ENCODE peak calls at places on chromosomes 1 and 21, in ten cellular contexts. C is PC-3; E is suprapubic skin; N is Peyer's patch; J is AG04450; B is tibial artery; V is A549; U is CD8-positive, alpha-beta T cell; I is stomach; O is thoracic aorta. R is an unnamed sample.

GRCh38 chr1:24441996-24442668 is 26.5 kb downstream of the NIPAL3 start:
- DNase-seq in C (no peak), E (no peak), N (no peak), J (no peak), B (no peak), V (no peak), U (no peak), I (no peak), O (no peak), R (no peak)

GRCh38 chr1:58157281-58157680 is 389.2 kb downstream of the OMA1 start:
- DNase-seq in C (no peak), E (no peak), N (no peak), J (no peak), B (no peak), V (no peak), U (no peak), I (no peak), O (no peak), R (no peak)

GRCh38 chr1:113904292-113904673 is 316 bp downstream of the AP4B1 start:
- DNase-seq in C (no peak), E (no peak), N (no peak), J (no peak), B (no peak), V (no peak), U (no peak), I (no peak), O (no peak), R (no peak)

GRCh38 chr1:42940851-42941639 is 17.6 kb downstream of the SLC2A1 start:
- DNase-seq in C (peak; percentile 99), E (no peak), N (no peak), J (peak; percentile 85), B (peak; percentile 53), V (peak; percentile 95), U (no peak), I (no peak), O (peak; percentile 91), R (no peak)

GRCh38 chr1:116284819-116285390 is 88.1 kb upstream of the ATP1A1 start:
- DNase-seq in C (no peak), E (no peak), N (no peak), J (no peak), B (no peak), V (no peak), U (no peak), I (no peak), O (no peak), R (no peak)

GRCh38 chr21:22409571-22409970 is 1411.4 kb downstream of the NCAM2 start:
- DNase-seq in C (no peak), E (no peak), N (no peak), J (no peak), B (no peak), V (no peak), U (no peak), I (no peak), O (no peak), R (no peak)

GRCh38 chr1:245960171-245960570 is 546.9 kb downstream of the SMYD3 start:
- DNase-seq in C (no peak), E (no peak), N (no peak), J (no peak), B (no peak), V (no peak), U (no peak), I (no peak), O (no peak), R (no peak)

GRCh38 chr1:196102826-196103225 is 505.4 kb downstream of the KCNT2 start:
- DNase-seq in C (no peak), E (no peak), N (no peak), J (no peak), B (no peak), V (no peak), U (no peak), I (no peak), O (no peak), R (no peak)

GRCh38 chr1:244992833-244993232 is 128.5 kb upstream of the HNRNPU start:
- DNase-seq in C (no peak), E (no peak), N (no peak), J (no peak), B (no peak), V (no peak), U (no peak), I (no peak), O (no peak), R (no peak)

DNA sequence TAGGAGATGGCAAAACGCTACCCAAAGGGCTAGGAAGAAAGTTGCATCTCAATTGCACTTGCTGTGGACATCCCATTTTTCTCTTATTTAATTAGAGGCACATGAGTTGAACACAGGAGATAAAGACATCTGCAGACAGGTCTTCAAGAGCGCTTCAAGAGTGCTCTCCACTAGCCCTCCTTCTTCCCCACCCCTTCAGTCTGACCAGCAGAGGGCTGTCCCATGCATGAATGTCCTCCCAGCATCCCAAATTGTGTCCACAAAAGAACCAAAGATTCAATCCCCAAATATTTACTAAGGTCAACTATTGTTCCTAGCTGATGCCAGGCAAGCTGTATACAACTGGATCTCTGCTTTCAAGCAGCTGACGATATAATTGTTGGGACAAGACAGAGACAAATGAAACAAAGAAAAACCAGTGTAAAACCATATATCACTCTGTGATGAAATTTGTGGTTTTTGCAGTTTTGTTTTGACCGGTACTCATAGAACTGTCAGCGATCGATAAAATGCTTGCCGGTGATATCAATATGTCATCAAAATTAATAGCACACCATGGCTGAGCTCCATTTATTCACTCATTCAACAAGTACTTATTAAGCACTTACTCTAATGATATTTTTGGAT is 174.2 kb downstream of the TNR start:
- DNase-seq in C (no peak), E (no peak), N (no peak), J (no peak), B (no peak), V (no peak), U (no peak), I (no peak), O (no peak), R (no peak)
- TF ChIP-seq CTCF in C (no peak), E (no peak), N (no peak), J (no peak), B (no peak), V (no peak), U (no peak), I (no peak), O (no peak), R (no peak)

GRCh38 chr1:13703128-13703513 is 3.1 kb downstream of the PRDM2 start:
- DNase-seq in C (no peak), E (no peak), N (no peak), J (no peak), B (no peak), V (no peak), U (no peak), I (no peak), O (no peak), R (no peak)

GRCh38 chr1:13700521-13701273 is 709 bp downstream of the PRDM2 start:
- DNase-seq in C (peak; percentile 11), E (no peak), N (peak; percentile 76), J (no peak), B (peak; percentile 58), V (peak; percentile 4), U (peak; percentile 57), I (peak; percentile 45), O (no peak), R (peak; percentile 81)

GRCh38 chr1:13701274-13701650 is 1.3 kb downstream of the PRDM2 start:
- DNase-seq in C (no peak), E (no peak), N (peak; percentile 41), J (no peak), B (no peak), V (no peak), U (no peak), I (no peak), O (no peak), R (no peak)

GRCh38 chr1:13703558-13704485 is 3.8 kb downstream of the PRDM2 start:
- DNase-seq in C (no peak), E (no peak), N (no peak), J (no peak), B (no peak), V (no peak), U (no peak), I (no peak), O (no peak), R (no peak)

DNA sequence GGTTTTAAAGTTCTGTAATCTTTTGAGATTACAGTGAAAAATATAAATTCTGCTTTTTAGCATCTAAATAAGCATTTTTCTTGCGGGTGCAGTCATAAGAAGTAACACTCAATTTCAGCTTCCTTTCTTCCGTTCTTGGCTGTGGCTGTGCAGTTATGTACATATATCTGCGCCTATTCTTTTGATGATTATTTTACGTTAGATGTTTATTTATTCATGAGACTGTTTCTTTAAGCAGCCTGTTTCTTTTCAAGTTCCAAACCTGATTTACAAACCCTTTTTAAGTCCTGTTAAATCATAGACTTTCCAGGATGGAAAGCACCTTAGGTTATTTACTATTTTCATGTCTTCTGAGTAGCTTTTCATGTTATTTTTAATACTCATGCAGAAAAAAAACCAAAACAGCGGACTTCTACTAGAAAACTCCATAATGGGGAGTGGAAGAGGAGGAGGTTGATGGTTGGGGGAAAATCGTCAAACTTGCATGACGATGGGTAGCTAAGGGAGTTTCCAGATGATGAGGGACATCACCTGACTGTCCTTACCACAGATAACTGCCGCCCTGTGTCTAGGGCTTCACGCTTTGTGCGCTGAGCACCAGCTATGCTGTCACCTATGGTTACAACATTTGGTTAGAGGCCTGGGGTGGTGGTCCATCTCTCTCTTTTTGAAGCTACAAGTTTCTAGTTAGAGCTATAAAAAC is 2.6 kb downstream of the PRDM2 start:
- DNase-seq in C (no peak), E (no peak), N (peak; percentile 82), J (no peak), B (no peak), V (no peak), U (peak; percentile 59), I (no peak), O (no peak), R (no peak)
- H3K4me3 ChIP-seq in C (no peak overlapping the region), E (no peak overlapping the region), N (no peak overlapping the region), J (no peak overlapping the region), B (no peak overlapping the region), V (no peak overlapping the region), U (peak overlapping the region; percentile 9), I (no peak overlapping the region), O (no peak overlapping the region), R (no peak overlapping the region)

DNA sequence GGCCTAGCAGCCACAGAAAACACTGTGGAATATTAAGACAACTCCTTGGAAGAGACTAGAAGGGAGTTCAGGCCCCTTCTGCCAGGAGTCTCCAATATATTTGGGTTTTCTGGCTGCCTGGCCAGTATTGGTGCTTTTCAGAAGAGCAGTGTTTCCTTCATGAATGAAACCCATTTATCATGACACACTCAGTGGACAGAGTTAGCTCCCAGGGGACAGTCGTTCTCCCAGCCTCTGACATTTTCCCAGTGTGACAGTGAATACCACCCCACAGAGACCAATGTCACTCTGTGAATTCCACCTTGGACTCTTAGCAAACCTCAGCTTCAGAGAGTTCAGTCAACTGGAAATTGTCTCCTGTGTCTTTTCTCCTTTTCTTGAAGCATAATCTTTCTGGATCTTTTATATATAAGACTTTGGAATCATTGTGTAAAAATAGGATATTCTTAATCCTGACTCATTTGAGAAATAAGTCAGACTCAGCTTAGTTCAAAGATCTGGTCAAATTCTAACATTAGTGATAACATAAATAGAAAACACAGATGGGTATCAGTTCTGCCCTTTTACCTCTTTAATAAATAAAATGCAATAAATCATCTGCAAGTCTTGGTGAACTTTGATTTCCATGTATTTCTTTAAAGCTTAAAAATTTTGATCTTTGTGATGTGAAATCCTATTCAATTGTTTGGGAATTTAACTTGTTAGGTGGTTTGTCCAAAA is 40.4 kb downstream of the GNG12 start:
- DNase-seq in C (no peak), E (no peak), N (no peak), J (no peak), B (no peak), V (no peak), U (no peak), I (no peak), O (no peak), R (no peak)
- H3K27ac ChIP-seq in C (peak overlapping the region; percentile 76), E (peak overlapping the region; percentile 50), N (no peak overlapping the region), J (peak overlapping the region; percentile 93), B (peak overlapping the region; percentile 76), V (peak overlapping the region; percentile 89), U (no peak overlapping the region), I (peak overlapping the region; percentile 40), O (peak overlapping the region; percentile 74), R (peak overlapping the region; percentile 40)

GRCh38 chr1:157193702-157194391 is 55.7 kb upstream of the ETV3 start:
- DNase-seq in C (peak; percentile 83), E (no peak), N (peak; percentile 44), J (peak; percentile 15), B (peak; percentile 26), V (peak; percentile 67), U (peak; percentile 49), I (peak; percentile 78), O (no peak), R (peak; percentile 82)
- TF ChIP-seq CTCF in C (peak; percentile 89), E (peak; percentile 23), N (peak; percentile 51), J (peak; percentile 73), B (no peak), V (peak; percentile 84), U (peak; percentile 66), I (peak; percentile 36), O (no peak), R (peak; percentile 65)

R was measured in upper lobe of right lung.